ENCODE peak calls at places on chromosome 21, in eight cellular contexts. F is A549, J is iris pigment epithelial cell, T is ACHN, Y is foreskin melanocyte, M is lung, R is activated T-cell treated with anti-CD3 and anti-CD28 coated beads for 24 hours, G is NCI-H345. V is an unnamed sample.

GRCh38 chr21:45901061-45901690 is 80.4 kb upstream of the COL6A1 start:
- DNase-seq in T (no peak), G (no peak), M (no peak), Y (no peak), J (no peak), F (no peak), R (no peak), V (no peak)

GRCh38 chr21:38243732-38244406 is 12.9 kb upstream of the KCNJ15 start:
- DNase-seq in J (no peak), M (no peak), G (no peak), R (no peak), Y (no peak), T (no peak), F (no peak), V (no peak)

GRCh38 chr21:38266732-38267131 is 9.9 kb downstream of the KCNJ15 start:
- DNase-seq in Y (no peak), T (peak; percentile 14), M (no peak), J (no peak), F (no peak), G (no peak), R (no peak), V (no peak)

GRCh38 chr21:44503901-44504399 is 36.0 kb downstream of the KRTAP10-1 start:
- DNase-seq in F (no peak), R (no peak), Y (no peak), T (no peak), M (no peak), G (no peak), J (no peak), V (no peak)

GRCh38 chr21:42239973-42240372 is 21.0 kb downstream of the ABCG1 start:
- DNase-seq in G (no peak), R (no peak), F (no peak), Y (no peak), M (no peak), T (no peak), J (no peak), V (no peak)

GRCh38 chr21:26106562-26106961 is 64.0 kb downstream of the APP start:
- DNase-seq in Y (no peak), F (no peak), G (no peak), R (no peak), J (no peak), M (no peak), T (no peak), V (no peak)

GRCh38 chr21:36945496-36946138 is 20.9 kb downstream of the HLCS start:
- DNase-seq in J (peak; percentile 77), M (no peak), T (no peak), R (no peak), Y (no peak), F (no peak), G (no peak), V (no peak)

GRCh38 chr21:25557170-25557569 is 50.1 kb downstream of the MRPL39 start:
- DNase-seq in J (no peak), Y (no peak), R (no peak), F (no peak), G (no peak), T (no peak), M (no peak), V (no peak)

GRCh38 chr21:25845729-25846256 is 111.0 kb downstream of the GABPA start:
- DNase-seq in F (no peak), J (no peak), M (no peak), Y (peak; percentile 85), T (no peak), R (no peak), G (peak; percentile 8), V (peak; percentile 62)

GRCh38 chr21:43368685-43369084 is 58.2 kb downstream of the SIK1 start:
- DNase-seq in J (no peak), G (no peak), F (no peak), M (no peak), Y (no peak), R (no peak), T (no peak), V (no peak)

GRCh38 chr21:40546657-40547056 is 300.3 kb downstream of the DSCAM start:
- DNase-seq in J (no peak), G (no peak), M (no peak), Y (no peak), T (no peak), F (no peak), R (no peak), V (no peak)

GRCh38 chr21:31917108-31917507 is 44.3 kb downstream of the HUNK start:
- DNase-seq in J (no peak), Y (no peak), R (no peak), F (no peak), T (no peak), M (no peak), G (no peak), V (no peak)

GRCh38 chr21:28885853-28886177 is 106.9 kb downstream of the LTN1 start:
- DNase-seq in Y (no peak), G (no peak), T (no peak), J (no peak), M (no peak), R (no peak), F (no peak), V (peak; percentile 37)

GRCh38 chr21:33372582-33372981 is 30.6 kb upstream of the IFNGR2 start:
- DNase-seq in G (no peak), M (no peak), F (no peak), T (no peak), J (no peak), Y (no peak), R (no peak), V (no peak)

GRCh38 chr21:36858320-36858957 is 108.0 kb downstream of the HLCS start:
- DNase-seq in T (no peak), R (no peak), Y (no peak), F (peak; percentile 76), G (no peak), J (no peak), M (peak; percentile 27), V (no peak)

GRCh38 chr21:38925923-38926322 is 120.2 kb downstream of the ETS2 start:
- DNase-seq in J (peak; percentile 90), R (no peak), F (no peak), G (no peak), Y (no peak), M (peak; percentile 46), T (peak; percentile 49), V (peak; percentile 60)

GRCh38 chr21:21997390-21998333 is 999.5 kb downstream of the NCAM2 start:
- DNase-seq in T (no peak), Y (no peak), G (no peak), R (no peak), J (no peak), F (no peak), M (no peak), V (no peak)

GRCh38 chr21:42227909-42228708 is 9.2 kb downstream of the ABCG1 start:
- DNase-seq in Y (peak; percentile 52), F (peak; percentile 82), J (peak; percentile 82), G (peak; percentile 56), R (peak; percentile 86), T (peak; percentile 68), M (peak; percentile 86), V (peak; percentile 82)

GRCh38 chr21:21003701-21004100 is 5.5 kb downstream of the NCAM2 start:
- DNase-seq in G (peak; percentile 33), T (peak; percentile 71), F (peak; percentile 16), Y (peak; percentile 53), R (no peak), M (no peak), J (peak; percentile 18), V (peak; percentile 21)

GRCh38 chr21:17387030-17387617 is 125.7 kb upstream of the CXADR start:
- DNase-seq in G (peak; percentile 91), J (peak; percentile 53), Y (peak; percentile 42), R (peak; percentile 11), M (peak; percentile 38), F (peak; percentile 51), T (peak; percentile 61), V (peak; percentile 58)

GRCh38 chr21:46329796-46330195 is 5.8 kb downstream of the PCNT start:
- DNase-seq in G (no peak), T (no peak), J (no peak), F (no peak), M (no peak), Y (no peak), R (no peak), V (no peak)